ENCODE peak calls at places on chromosomes 4 and X, in six cellular contexts. G is SW480, X is astrocyte of the spinal cord, U is germinal center, V is tibial nerve, H is head of caudate nucleus. M is an unnamed sample.

GRCh38 chr4:14465498-14465897 is 536.8 kb upstream of the CPEB2 start:
- DNase-seq in G (no peak), H (no peak), V (no peak), U (no peak), X (no peak), M (no peak)

GRCh38 chrX:151396042-151396826 is 772 bp upstream of the VMA21 start:
- DNase-seq in G (peak; percentile 47), X (peak; percentile 67), H (peak; percentile 3), V (no peak), U (peak; percentile 33), M (no peak)

GRCh38 chrX:78124304-78124703 is 15.1 kb downstream of the TAF9B start:
- DNase-seq in G (peak; percentile 18), U (no peak), V (no peak), H (no peak), X (no peak), M (no peak)

GRCh38 chrX:155056877-155057792 is 13.8 kb downstream of the CMC4 start:
- DNase-seq in X (peak; percentile 72), V (peak; percentile 37), G (peak; percentile 63), H (peak; percentile 38), U (peak; percentile 46), M (peak; percentile 6)

GRCh38 chr4:6824772-6825402 is 42.4 kb downstream of the KIAA0232 start:
- DNase-seq in V (no peak), X (no peak), G (no peak), H (no peak), U (no peak), M (no peak)

GRCh38 chr4:160129439-160129838 is 1026.6 kb downstream of the RAPGEF2 start:
- DNase-seq in V (no peak), G (no peak), U (no peak), X (peak; percentile 85), H (no peak), M (no peak)

GRCh38 chrX:16511776-16512400 is 138.1 kb upstream of the S100G start:
- DNase-seq in X (peak; percentile 42), H (no peak), V (no peak), G (no peak), U (no peak), M (no peak)

GRCh38 chr4:15805583-15806517 is 27.7 kb downstream of the CD38 start:
- DNase-seq in U (peak; percentile 39), X (peak; percentile 64), H (peak; percentile 39), V (no peak), G (peak; percentile 50), M (no peak)

GRCh38 chr4:76801621-76802545 is 96.1 kb downstream of the SOWAHB start:
- DNase-seq in U (no peak), G (no peak), X (peak; percentile 34), H (no peak), V (no peak), M (no peak)

GRCh38 chr4:66014146-66014765 is 344.0 kb upstream of the EPHA5 start:
- DNase-seq in G (no peak), H (no peak), V (no peak), U (no peak), X (no peak), M (no peak)

GRCh38 chr4:41257257-41257900 is 651 bp downstream of the UCHL1 start:
- DNase-seq in X (peak; percentile 48), U (peak; percentile 66), G (peak; percentile 2), V (no peak), H (peak; percentile 76), M (peak; percentile 22)

GRCh38 chr4:188297873-188298272 is 158.6 kb downstream of the TRIML1 start:
- DNase-seq in U (no peak), G (no peak), V (no peak), H (no peak), X (peak; percentile 2), M (peak; percentile 28)

GRCh38 chr4:57462843-57463242 is 352.7 kb upstream of the IGFBP7 start:
- DNase-seq in U (no peak), V (no peak), G (no peak), H (no peak), X (no peak), M (no peak)

GRCh38 chr4:47804598-47804997 is 33.3 kb downstream of the CORIN start:
- DNase-seq in V (no peak), U (no peak), H (no peak), G (no peak), X (no peak), M (no peak)

GRCh38 chr4:88008133-88008621 is 742 bp downstream of the PKD2 start:
- DNase-seq in G (peak; percentile 39), V (no peak), X (peak; percentile 42), H (peak; percentile 68), U (peak; percentile 29), M (no peak)

GRCh38 chr4:120317713-120318112 is 251.1 kb upstream of the MAD2L1 start:
- DNase-seq in U (no peak), G (no peak), X (no peak), H (no peak), V (no peak), M (no peak)

GRCh38 chr4:44961001-44961755 is 234.8 kb upstream of the GNPDA2 start:
- DNase-seq in U (no peak), G (no peak), V (no peak), H (no peak), X (no peak), M (no peak)

GRCh38 chrX:103687696-103688191 is 1.2 kb upstream of the MORF4L2 start:
- DNase-seq in X (peak; percentile 82), H (peak; percentile 74), U (peak; percentile 24), G (peak; percentile 81), V (peak; percentile 54), M (peak; percentile 6)

GRCh38 chrX:25442501-25442900 is 426.7 kb upstream of the ARX start:
- DNase-seq in H (peak; percentile 1), G (peak; percentile 5), V (no peak), X (no peak), U (no peak), M (no peak)

GRCh38 chr4:24924309-24924781 is 11.5 kb upstream of the CCDC149 start:
- DNase-seq in X (peak; percentile 89), U (no peak), H (no peak), V (no peak), G (no peak), M (peak; percentile 18)

GRCh38 chrX:46180258-46180687 is 364.9 kb downstream of the ZNF674 start:
- DNase-seq in X (peak; percentile 95), G (peak; percentile 86), H (no peak), U (no peak), V (no peak), M (peak; percentile 32)

GRCh38 chrX:10612215-10612614 is 8.2 kb downstream of the MID1 start:
- DNase-seq in V (no peak), G (no peak), X (peak; percentile 67), H (no peak), U (no peak), M (no peak)

GRCh38 chr4:99462875-99463464 is 27.8 kb upstream of the ADH7 start:
- DNase-seq in U (peak; percentile 46), G (peak; percentile 60), X (peak; percentile 76), V (no peak), H (peak; percentile 67), M (peak; percentile 31)

GRCh38 chrX:136822337-136823095 is 41.8 kb upstream of the ARHGEF6 start:
- DNase-seq in H (no peak), G (no peak), X (peak; percentile 3), V (no peak), U (no peak), M (no peak)

GRCh38 chr4:71752383-71753042 is 31.4 kb downstream of the GC start:
- DNase-seq in H (no peak), V (no peak), X (no peak), U (no peak), G (no peak), M (no peak)

GRCh38 chr4:150078996-150079581 is 844 bp downstream of the DCLK2 start:
- DNase-seq in G (peak; percentile 36), X (peak; percentile 43), H (peak; percentile 34), U (peak; percentile 30), V (peak; percentile 13), M (peak; percentile 7)

GRCh38 chr4:186204611-186205144 is 13.3 kb downstream of the CYP4V2 start:
- DNase-seq in V (no peak), H (peak; percentile 13), X (no peak), G (peak; percentile 31), U (no peak), M (no peak)

GRCh38 chrX:2325076-2325784 is 175.5 kb downstream of the DHRSX start:
- DNase-seq in U (no peak), G (no peak), X (peak; percentile 90), V (peak; percentile 38), H (peak; percentile 51), M (no peak)

M was measured in amniotic stem cell.